ENCODE peak calls at places on chromosomes 7 and 10, in four cellular contexts. N is anterior cingulate cortex, L is AG04449, Q is NCI-H2081. I is an unnamed sample.

GRCh38 chr7:130374507-130374906 is 5.8 kb upstream of the CPA1 start:
- DNase-seq in N (no peak), L (no peak), Q (no peak), I (no peak)

GRCh38 chr10:103739039-103739764 is 116.2 kb downstream of the SH3PXD2A start:
- DNase-seq in N (no peak), L (peak; percentile 84), Q (no peak), I (no peak)

GRCh38 chr7:139620676-139621344 is 97.3 kb downstream of the CLEC2L start:
- DNase-seq in N (no peak), L (no peak), Q (peak; percentile 48), I (peak; percentile 17)

GRCh38 chr7:66804001-66804400 is 63.5 kb downstream of the RABGEF1 start:
- DNase-seq in N (peak; percentile 48), L (no peak), Q (no peak), I (no peak)

GRCh38 chr7:135645296-135645904 is 16.9 kb upstream of the STMP1 start:
- DNase-seq in N (no peak), L (no peak), Q (peak; percentile 46), I (peak; percentile 70)

GRCh38 chr7:36192050-36192824 is 39.2 kb downstream of the EEPD1 start:
- DNase-seq in N (no peak), L (peak; percentile 82), Q (no peak), I (no peak)

GRCh38 chr7:170551-171363 is 21.6 kb upstream of the FAM20C start:
- DNase-seq in N (no peak), L (no peak), Q (no peak), I (no peak)

GRCh38 chr7:47576031-47576908 is 5.6 kb downstream of the TNS3 start:
- DNase-seq in N (no peak), L (no peak), Q (no peak), I (no peak)

GRCh38 chr10:110576220-110576619 is 8.7 kb downstream of the SMC3 start:
- DNase-seq in N (no peak), L (no peak), Q (no peak), I (no peak)

GRCh38 chr10:113473851-113474250 is 79.0 kb upstream of the HABP2 start:
- DNase-seq in N (no peak), L (peak; percentile 19), Q (no peak), I (no peak)

GRCh38 chr7:1741751-1742554 is 71.9 kb downstream of the ELFN1 start:
- DNase-seq in N (no peak), L (no peak), Q (no peak), I (no peak)

GRCh38 chr7:96045919-96046318 is 273.6 kb downstream of the DYNC1I1 start:
- DNase-seq in N (no peak), L (no peak), Q (peak; percentile 99), I (peak; percentile 95)

GRCh38 chr7:786472-787255 is 45.6 kb upstream of the SUN1 start:
- DNase-seq in N (peak; percentile 45), L (no peak), Q (peak; percentile 56), I (peak; percentile 33)

I was measured in NCI-H1092 treated with DMSO at 0.1 percent for 48 hours.